ENCODE peak calls at places on chromosomes 13 and 19, in four cellular contexts. N, A, E and P are unnamed samples.
A peak's percentile ranks its signal among the peaks of the same experiment; 100 is the strongest.

GRCh38 chr13:112766336-112766735 is 76.5 kb downstream of the ATP11A start:
- DNase-seq in N (no peak), A (no peak), E (no peak), P (no peak)

GRCh38 chr19:54158812-54159351 is 639 bp downstream of the LENG1 start:
- DNase-seq in N (no peak), A (no peak), E (no peak), P (peak; percentile 43)

GRCh38 chr19:16193466-16193865 is 4.2 kb upstream of the AP1M1 start:
- DNase-seq in N (no peak), A (no peak), E (no peak), P (no peak)

GRCh38 chr19:29001006-29001921 is 211.7 kb downstream of the UQCRFS1 start:
- DNase-seq in N (no peak), A (no peak), E (no peak), P (no peak)

GRCh38 chr19:6674868-6675305 is 4.9 kb upstream of the TNFSF14 start:
- DNase-seq in N (peak; percentile 28), A (no peak), E (peak; percentile 56), P (peak; percentile 58)

GRCh38 chr19:8209965-8210659 is 942 bp downstream of the CERS4 start:
- DNase-seq in N (no peak), A (no peak), E (no peak), P (no peak)

GRCh38 chr19:3289971-3290569 is 65.6 kb downstream of the CELF5 start:
- DNase-seq in N (no peak), A (no peak), E (no peak), P (no peak)

GRCh38 chr19:19550972-19551861 is 13.2 kb downstream of the CILP2 start:
- DNase-seq in N (no peak), A (no peak), E (no peak), P (no peak)

GRCh38 chr19:10751109-10751972 is 33.5 kb downstream of the DNM2 start:
- DNase-seq in N (no peak), A (no peak), E (peak; percentile 46), P (no peak)

GRCh38 chr13:44422755-44423643 is 49.4 kb downstream of the SERP2 start:
- DNase-seq in N (no peak), A (no peak), E (no peak), P (no peak)

GRCh38 chr13:78862460-78862859 is 203.5 kb upstream of the OBI1 start:
- DNase-seq in N (no peak), A (no peak), E (no peak), P (no peak)

GRCh38 chr19:12843999-12844732 is 5.9 kb downstream of the MAST1 start:
- DNase-seq in N (no peak), A (no peak), E (no peak), P (no peak)

GRCh38 chr19:58053480-58054156 is 5.5 kb upstream of the ZNF135 start:
- DNase-seq in N (no peak), A (no peak), E (no peak), P (no peak)

GRCh38 chr19:47230921-47231214 is at the start of gene BBC3:
- DNase-seq in N (no peak), A (no peak), E (no peak), P (no peak)

GRCh38 chr19:32372726-32373613 is 27.6 kb downstream of the ZNF507 start:
- DNase-seq in N (no peak), A (no peak), E (no peak), P (no peak)

GRCh38 chr13:23160241-23161175 is 20.3 kb upstream of the SGCG start:
- DNase-seq in N (peak; percentile 71), A (no peak), E (no peak), P (no peak)

GRCh38 chr19:7734220-7735203 is 2.6 kb upstream of the CLEC4G start:
- DNase-seq in N (peak; percentile 17), A (no peak), E (no peak), P (no peak)

GRCh38 chr13:77820431-77821149 is 98.0 kb downstream of the EDNRB start:
- DNase-seq in N (no peak), A (no peak), E (peak; percentile 34), P (no peak)

GRCh38 chr19:31270897-31271568 is 78.2 kb downstream of the TSHZ3 start:
- DNase-seq in N (peak; percentile 63), A (no peak), E (no peak), P (no peak)

GRCh38 chr13:102091231-102091630 is 310.6 kb downstream of the FGF14 start:
- DNase-seq in N (no peak), A (peak; percentile 4), E (no peak), P (no peak)

GRCh38 chr19:47421844-47422395 is 2.6 kb upstream of the MEIS3 start:
- DNase-seq in N (no peak), A (no peak), E (no peak), P (no peak)

GRCh38 chr19:17104679-17105078 is 29.1 kb downstream of the MYO9B start:
- DNase-seq in N (no peak), A (no peak), E (no peak), P (no peak)

GRCh38 chr13:40232321-40232720 is 434.1 kb downstream of the FOXO1 start:
- DNase-seq in N (no peak), A (no peak), E (no peak), P (no peak)

GRCh38 chr13:102771298-102772041 is 2.1 kb downstream of the TEX30 start:
- DNase-seq in N (no peak), A (no peak), E (no peak), P (no peak)

GRCh38 chr13:23631676-23632622 is 61.7 kb downstream of the TNFRSF19 start:
- DNase-seq in N (no peak), A (no peak), E (no peak), P (no peak)

GRCh38 chr13:53788286-53788685 is 759.7 kb downstream of the OLFM4 start:
- DNase-seq in N (no peak), A (no peak), E (no peak), P (no peak)

GRCh38 chr19:1852294-1852646 is 4.0 kb upstream of the REXO1 start:
- DNase-seq in N (no peak), A (no peak), E (no peak), P (no peak)

GRCh38 chr19:10184636-10185035 is 10.1 kb downstream of the DNMT1 start:
- DNase-seq in N (no peak), A (no peak), E (no peak), P (no peak)

GRCh38 chr13:77306458-77306857 is 20.4 kb downstream of the MYCBP2 start:
- DNase-seq in N (no peak), A (no peak), E (peak; percentile 48), P (no peak)

GRCh38 chr19:44891016-44891882 is at the start of gene TOMM40:
- DNase-seq in N (no peak), A (no peak), E (no peak), P (peak; percentile 33)

GRCh38 chr19:8251025-8251472 is 41.9 kb downstream of the CERS4 start:
- DNase-seq in N (peak; percentile 47), A (no peak), E (no peak), P (no peak)

GRCh38 chr19:2042485-2043268 is 8.4 kb downstream of the MKNK2 start:
- DNase-seq in N (no peak), A (no peak), E (no peak), P (no peak)

GRCh38 chr19:4064073-4064550 is 2.6 kb downstream of the ZBTB7A start:
- DNase-seq in N (no peak), A (no peak), E (peak; percentile 29), P (no peak)

GRCh38 chr13:61339054-61339621 is 76.5 kb downstream of the PCDH20 start:
- DNase-seq in N (no peak), A (no peak), E (no peak), P (no peak)

GRCh38 chr13:50720856-50721663 is 122.4 kb downstream of the DLEU7 start:
- DNase-seq in N (no peak), A (no peak), E (no peak), P (no peak)

GRCh38 chr19:3067549-3067948 is 5.3 kb upstream of the TLE5 start:
- DNase-seq in N (no peak), A (no peak), E (no peak), P (no peak)

GRCh38 chr19:40617961-40618360 is 16.8 kb downstream of the LTBP4 start:
- DNase-seq in N (no peak), A (no peak), E (no peak), P (no peak)
- H3K79me2 ChIP-seq in N (no peaks in the 10 kb centered on the region), A (peaks cover 8% of the 10 kb centered on the region), E (no peaks in the 10 kb centered on the region), P (no peaks in the 10 kb centered on the region)

DNA sequence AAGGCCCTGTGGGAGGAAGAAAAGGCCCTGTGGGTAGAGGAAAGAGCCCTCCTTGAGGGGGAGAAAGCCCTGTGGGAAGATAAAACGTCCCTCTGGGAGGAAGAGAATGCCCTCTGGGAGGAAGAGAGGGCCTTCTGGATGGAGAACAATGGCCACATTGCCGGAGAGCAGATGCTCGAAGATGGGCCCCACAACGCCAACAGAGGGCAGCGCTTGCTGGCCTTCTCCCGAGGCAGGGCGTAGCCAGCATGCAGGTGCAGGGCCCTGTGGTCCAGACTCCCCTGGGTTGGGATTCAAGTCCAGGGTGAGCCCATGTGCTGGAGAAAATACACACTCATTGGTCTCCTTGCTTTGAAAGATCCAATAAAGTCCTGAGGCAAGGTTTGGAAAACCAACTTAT is 4.1 kb downstream of the CCDC70 start:
- DNase-seq in N (no peak), A (no peak), E (no peak), P (no peak)
- TF ChIP-seq CTCF in N (no peak), A (no peak), E (no peak), P (no peak)

DNA sequence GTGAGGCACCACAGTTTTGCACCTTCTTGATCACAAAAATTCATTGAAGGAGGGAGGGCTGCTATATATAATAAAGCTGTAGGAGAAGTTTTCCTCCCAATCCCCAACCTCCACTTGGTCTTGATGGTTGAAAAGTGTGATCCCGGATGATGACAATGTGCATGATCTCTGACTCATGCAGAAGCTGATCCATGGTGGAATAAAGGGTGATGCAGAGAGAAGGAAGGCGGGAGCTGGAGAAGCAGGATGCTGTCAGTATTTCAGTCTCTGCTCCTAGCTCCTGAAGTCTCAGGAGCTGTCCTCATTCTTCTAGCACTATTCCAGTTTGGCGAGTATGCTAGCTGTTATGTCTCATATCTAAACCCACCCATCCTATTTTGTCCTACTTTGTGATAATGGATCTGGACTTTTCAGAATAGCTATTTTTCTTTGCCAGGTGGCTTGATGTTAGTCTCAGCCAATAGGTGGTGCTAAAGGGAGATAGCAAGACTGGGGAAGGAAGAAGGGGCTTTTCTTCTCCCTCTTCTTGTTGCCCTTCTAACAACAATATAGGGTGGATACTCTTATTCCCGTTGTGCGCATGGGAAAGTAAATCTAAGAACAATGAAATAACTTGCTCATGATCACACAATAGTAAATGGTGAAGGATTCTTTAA is 65.6 kb upstream of the HTR2A start:
- DNase-seq in N (peak; percentile 31), A (no peak), E (no peak), P (peak; percentile 54)
- H3K9me3 ChIP-seq in N (no peaks in the 10 kb centered on the region), A (no peaks in the 10 kb centered on the region), E (no peaks in the 10 kb centered on the region), P (no peaks in the 10 kb centered on the region)

DNA sequence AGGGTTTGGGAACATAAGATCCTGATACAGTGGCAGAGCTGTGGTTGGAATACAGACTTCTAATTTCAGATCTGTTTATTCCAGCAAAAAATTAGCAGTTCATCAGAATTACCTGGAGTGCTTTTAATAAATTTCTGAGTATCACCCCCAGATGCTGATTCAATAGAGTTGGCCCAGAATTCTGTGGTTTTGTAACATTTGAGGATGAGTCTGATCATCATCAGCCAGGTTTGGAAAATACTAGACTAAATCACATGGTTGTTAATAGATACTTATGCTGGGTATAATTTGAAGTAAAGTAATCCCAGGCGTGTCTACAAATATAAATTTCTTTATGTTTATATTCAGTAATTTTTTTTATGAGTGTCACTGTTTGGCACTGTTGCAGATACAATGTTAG is 4.8 kb downstream of the USPL1 start:
- DNase-seq in N (no peak), A (no peak), E (no peak), P (no peak)
- H3K79me2 ChIP-seq in N (peaks cover 64% of the 10 kb centered on the region), A (peaks cover 99% of the 10 kb centered on the region), E (peaks cover 86% of the 10 kb centered on the region), P (peaks cover 96% of the 10 kb centered on the region)